ENCODE peak calls at places on chromosomes 11 and 22, in six cellular contexts. One of them, this sample, is unnamed. For H3K36me3, H3K4me1 and H3K27me3, the result is how much of the 10 kb centered on the place peaks cover.

GRCh38 chr11:70493891-70494290 is 95.6 kb downstream of the CTTN start:
- DNase-seq in adipocyte: no peak
- DNase-seq in suprapubic skin: peak
- DNase-seq in HCT116: no peak
- DNase-seq in CD8-positive, alpha-beta memory T cell: peak
- DNase-seq in GM23338: no peak
- DNase-seq in this sample: no peak

GRCh38 chr11:74672956-74673895 is 58.0 kb downstream of the CHRDL2 start:
- DNase-seq in adipocyte: peak
- DNase-seq in suprapubic skin: no peak
- DNase-seq in HCT116: no peak
- DNase-seq in CD8-positive, alpha-beta memory T cell: no peak
- DNase-seq in GM23338: no peak
- DNase-seq in this sample: peak

GRCh38 chr11:37108436-37109204 is 510.6 kb upstream of the RAG2 start:
- DNase-seq in adipocyte: no peak
- DNase-seq in suprapubic skin: no peak
- DNase-seq in HCT116: no peak
- DNase-seq in CD8-positive, alpha-beta memory T cell: no peak
- DNase-seq in GM23338: no peak
- DNase-seq in this sample: no peak

GRCh38 chr22:23218053-23218866 is 38.0 kb downstream of the BCR start:
- DNase-seq in adipocyte: no peak
- DNase-seq in suprapubic skin: no peak
- DNase-seq in HCT116: no peak
- DNase-seq in CD8-positive, alpha-beta memory T cell: no peak
- DNase-seq in GM23338: no peak
- DNase-seq in this sample: no peak

GRCh38 chr22:29342577-29343312 is 27.2 kb upstream of the RASL10A start:
- DNase-seq in adipocyte: no peak
- DNase-seq in suprapubic skin: no peak
- DNase-seq in HCT116: no peak
- DNase-seq in CD8-positive, alpha-beta memory T cell: no peak
- DNase-seq in GM23338: no peak
- DNase-seq in this sample: peak

GRCh38 chr11:60158666-60159065 is 24.2 kb downstream of the MS4A6A start:
- DNase-seq in adipocyte: no peak
- DNase-seq in suprapubic skin: no peak
- DNase-seq in HCT116: no peak
- DNase-seq in CD8-positive, alpha-beta memory T cell: no peak
- DNase-seq in GM23338: no peak
- DNase-seq in this sample: no peak

GRCh38 chr22:37892566-37893338 is 13.3 kb upstream of the MICALL1 start:
- DNase-seq in adipocyte: no peak
- DNase-seq in suprapubic skin: no peak
- DNase-seq in HCT116: no peak
- DNase-seq in CD8-positive, alpha-beta memory T cell: peak
- DNase-seq in GM23338: no peak
- DNase-seq in this sample: no peak

GRCh38 chr11:90803366-90803765 is 580.5 kb upstream of the CHORDC1 start:
- DNase-seq in adipocyte: no peak
- DNase-seq in suprapubic skin: no peak
- DNase-seq in HCT116: no peak
- DNase-seq in CD8-positive, alpha-beta memory T cell: no peak
- DNase-seq in GM23338: peak
- DNase-seq in this sample: no peak

GRCh38 chr11:2892215-2893020 is 6.8 kb upstream of the CDKN1C start:
- DNase-seq in adipocyte: peak
- DNase-seq in suprapubic skin: no peak
- DNase-seq in HCT116: no peak
- DNase-seq in CD8-positive, alpha-beta memory T cell: peak
- DNase-seq in GM23338: peak
- DNase-seq in this sample: no peak

GRCh38 chr22:23179381-23180294 is 671 bp upstream of the BCR start:
- DNase-seq in adipocyte: no peak
- DNase-seq in suprapubic skin: peak
- DNase-seq in HCT116: no peak
- DNase-seq in CD8-positive, alpha-beta memory T cell: no peak
- DNase-seq in GM23338: peak
- DNase-seq in this sample: peak

GRCh38 chr22:31313366-31314147 is 21.3 kb upstream of the PIK3IP1 start:
- DNase-seq in adipocyte: peak
- DNase-seq in suprapubic skin: peak
- DNase-seq in HCT116: peak
- DNase-seq in CD8-positive, alpha-beta memory T cell: peak
- DNase-seq in GM23338: peak
- DNase-seq in this sample: peak

GRCh38 chr22:30717331-30717921 is 22.8 kb downstream of the OSBP2 start:
- DNase-seq in adipocyte: peak
- DNase-seq in suprapubic skin: peak
- DNase-seq in HCT116: peak
- DNase-seq in CD8-positive, alpha-beta memory T cell: no peak
- DNase-seq in GM23338: no peak
- DNase-seq in this sample: no peak

GRCh38 chr11:7495997-7496545 is 10.8 kb downstream of the OLFML1 start:
- DNase-seq in adipocyte: no peak
- DNase-seq in suprapubic skin: no peak
- DNase-seq in HCT116: no peak
- DNase-seq in CD8-positive, alpha-beta memory T cell: no peak
- DNase-seq in GM23338: no peak
- DNase-seq in this sample: no peak

GRCh38 chr22:24727218-24727851 is 47.2 kb downstream of the PIWIL3 start:
- DNase-seq in adipocyte: peak
- DNase-seq in suprapubic skin: no peak
- DNase-seq in HCT116: peak
- DNase-seq in CD8-positive, alpha-beta memory T cell: no peak
- DNase-seq in GM23338: no peak
- DNase-seq in this sample: peak

GRCh38 chr11:122784325-122785155 is 53.8 kb upstream of the CRTAM start:
- DNase-seq in adipocyte: peak
- DNase-seq in suprapubic skin: no peak
- DNase-seq in HCT116: no peak
- DNase-seq in CD8-positive, alpha-beta memory T cell: no peak
- DNase-seq in GM23338: no peak
- DNase-seq in this sample: no peak

GRCh38 chr11:46026616-46027293 is 94.5 kb downstream of the PHF21A start:
- DNase-seq in adipocyte: peak
- DNase-seq in suprapubic skin: no peak
- DNase-seq in HCT116: no peak
- DNase-seq in CD8-positive, alpha-beta memory T cell: no peak
- DNase-seq in GM23338: no peak
- DNase-seq in this sample: no peak

GRCh38 chr11:61603667-61604066 is 22.8 kb upstream of the SYT7 start:
- DNase-seq in adipocyte: no peak
- DNase-seq in suprapubic skin: no peak
- DNase-seq in HCT116: no peak
- DNase-seq in CD8-positive, alpha-beta memory T cell: no peak
- DNase-seq in GM23338: peak
- DNase-seq in this sample: no peak

GRCh38 chr11:20277014-20277413 is 86.5 kb upstream of the HTATIP2 start:
- DNase-seq in adipocyte: no peak
- DNase-seq in suprapubic skin: no peak
- DNase-seq in HCT116: no peak
- DNase-seq in CD8-positive, alpha-beta memory T cell: no peak
- DNase-seq in GM23338: no peak
- DNase-seq in this sample: peak

GRCh38 chr11:2459796-2460531 is 15.2 kb downstream of the KCNQ1 start:
- DNase-seq in adipocyte: no peak
- DNase-seq in suprapubic skin: peak
- DNase-seq in HCT116: no peak
- DNase-seq in CD8-positive, alpha-beta memory T cell: no peak
- DNase-seq in GM23338: peak
- DNase-seq in this sample: no peak

GRCh38 chr11:7034019-7034418 is 13.7 kb downstream of the NLRP14 start:
- DNase-seq in adipocyte: no peak
- DNase-seq in suprapubic skin: no peak
- DNase-seq in HCT116: no peak
- DNase-seq in CD8-positive, alpha-beta memory T cell: no peak
- DNase-seq in GM23338: no peak
- DNase-seq in this sample: no peak

GRCh38 chr22:38467904-38468760 is at the start of gene KDELR3:
- DNase-seq in adipocyte: peak
- DNase-seq in suprapubic skin: peak
- DNase-seq in HCT116: peak
- DNase-seq in CD8-positive, alpha-beta memory T cell: no peak
- DNase-seq in GM23338: peak
- DNase-seq in this sample: peak

GRCh38 chr11:17924713-17925112 is 88.1 kb downstream of the SERGEF start:
- DNase-seq in adipocyte: no peak
- DNase-seq in suprapubic skin: no peak
- DNase-seq in HCT116: no peak
- DNase-seq in CD8-positive, alpha-beta memory T cell: no peak
- DNase-seq in GM23338: no peak
- DNase-seq in this sample: no peak

GRCh38 chr22:44293034-44293433 is 19.7 kb downstream of the SHISAL1 start:
- DNase-seq in adipocyte: no peak
- DNase-seq in suprapubic skin: no peak
- DNase-seq in HCT116: no peak
- DNase-seq in CD8-positive, alpha-beta memory T cell: no peak
- DNase-seq in GM23338: no peak
- DNase-seq in this sample: no peak
- H3K36me3 ChIP-seq in adipocyte: under half
- H3K36me3 ChIP-seq in suprapubic skin: under half
- H3K36me3 ChIP-seq in HCT116: under half
- H3K36me3 ChIP-seq in CD8-positive, alpha-beta memory T cell: under half
- H3K36me3 ChIP-seq in GM23338: under half
- H3K36me3 ChIP-seq in this sample: under half

DNA sequence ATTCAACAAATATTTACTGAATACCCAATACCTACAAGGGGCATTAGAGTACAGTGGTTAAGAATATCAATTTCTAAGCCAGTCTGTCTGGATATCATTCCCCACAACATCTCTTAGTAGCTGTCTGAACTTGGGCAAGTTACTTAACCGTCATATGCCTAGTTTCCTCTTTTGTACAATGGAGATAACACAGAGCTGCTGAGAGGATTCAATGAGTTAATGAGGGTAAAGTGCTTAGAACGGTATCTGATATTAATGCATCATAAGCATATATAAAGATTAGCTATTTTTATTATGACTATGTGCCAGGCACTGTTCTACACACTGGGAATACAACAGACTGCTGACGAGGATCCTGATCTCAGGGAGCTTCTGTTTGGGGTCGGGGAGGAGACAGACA is 116.4 kb downstream of the APOL5 start:
- DNase-seq in adipocyte: no peak
- DNase-seq in suprapubic skin: no peak
- DNase-seq in HCT116: no peak
- DNase-seq in CD8-positive, alpha-beta memory T cell: no peak
- DNase-seq in GM23338: no peak
- DNase-seq in this sample: no peak
- H3K4me1 ChIP-seq in adipocyte: half or more
- H3K4me1 ChIP-seq in suprapubic skin: half or more
- H3K4me1 ChIP-seq in HCT116: under half
- H3K4me1 ChIP-seq in CD8-positive, alpha-beta memory T cell: under half
- H3K4me1 ChIP-seq in GM23338: half or more
- H3K4me1 ChIP-seq in this sample: under half

GRCh38 chr11:119049081-119049480 is 7.9 kb downstream of the HYOU1 start:
- DNase-seq in adipocyte: no peak
- DNase-seq in suprapubic skin: no peak
- DNase-seq in HCT116: no peak
- DNase-seq in CD8-positive, alpha-beta memory T cell: no peak
- DNase-seq in GM23338: no peak
- DNase-seq in this sample: no peak

GRCh38 chr11:119047205-119047604 is 9.8 kb downstream of the HYOU1 start:
- DNase-seq in adipocyte: no peak
- DNase-seq in suprapubic skin: no peak
- DNase-seq in HCT116: no peak
- DNase-seq in CD8-positive, alpha-beta memory T cell: no peak
- DNase-seq in GM23338: no peak
- DNase-seq in this sample: no peak

GRCh38 chr11:119046489-119046888 is 10.5 kb downstream of the HYOU1 start:
- DNase-seq in adipocyte: no peak
- DNase-seq in suprapubic skin: no peak
- DNase-seq in HCT116: no peak
- DNase-seq in CD8-positive, alpha-beta memory T cell: no peak
- DNase-seq in GM23338: no peak
- DNase-seq in this sample: no peak

GRCh38 chr11:119051440-119052162 is 5.4 kb downstream of the HYOU1 start:
- DNase-seq in adipocyte: no peak
- DNase-seq in suprapubic skin: no peak
- DNase-seq in HCT116: no peak
- DNase-seq in CD8-positive, alpha-beta memory T cell: no peak
- DNase-seq in GM23338: no peak
- DNase-seq in this sample: peak

GRCh38 chr11:119048644-119049043 is 8.4 kb downstream of the HYOU1 start:
- DNase-seq in adipocyte: no peak
- DNase-seq in suprapubic skin: no peak
- DNase-seq in HCT116: no peak
- DNase-seq in CD8-positive, alpha-beta memory T cell: no peak
- DNase-seq in GM23338: no peak
- DNase-seq in this sample: no peak
- H3K27me3 ChIP-seq in adipocyte: under half
- H3K27me3 ChIP-seq in suprapubic skin: under half
- H3K27me3 ChIP-seq in HCT116: under half
- H3K27me3 ChIP-seq in CD8-positive, alpha-beta memory T cell: under half
- H3K27me3 ChIP-seq in GM23338: under half
- H3K27me3 ChIP-seq in this sample: under half

DNA sequence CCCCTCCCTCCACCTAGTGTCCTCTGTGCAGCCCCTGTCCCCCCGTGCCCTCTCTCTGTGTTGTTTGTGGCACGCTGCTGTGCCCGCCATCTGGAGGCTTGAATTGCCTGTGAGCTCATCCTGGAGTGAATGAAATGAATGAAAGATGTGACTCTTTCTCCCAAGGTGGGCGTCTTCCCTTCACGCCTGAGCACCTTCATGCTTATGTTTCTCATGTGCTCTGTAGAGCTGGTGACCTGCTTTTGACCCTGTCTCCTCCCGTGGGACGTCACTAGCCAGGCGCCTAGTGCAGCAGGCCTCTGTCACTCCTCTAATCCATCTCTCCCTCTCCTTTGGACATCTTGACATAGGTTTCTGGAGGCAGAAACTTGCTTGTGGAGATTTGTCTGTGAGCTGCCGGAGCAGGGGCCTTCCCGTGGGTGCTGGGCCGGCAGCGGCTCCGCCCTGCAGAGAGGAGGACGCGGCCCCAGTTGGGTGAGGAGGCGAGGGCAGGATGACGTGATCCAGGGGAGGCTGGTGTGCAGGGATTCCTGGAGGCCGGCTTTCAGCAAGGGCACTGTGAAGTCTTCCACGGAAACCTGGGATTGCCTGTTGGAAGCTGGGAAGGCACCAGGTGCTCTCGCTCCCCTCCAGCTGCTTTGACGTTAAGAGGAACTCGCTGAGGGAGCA is 40.6 kb downstream of the MUC6 start:
- DNase-seq in adipocyte: no peak
- DNase-seq in suprapubic skin: no peak
- DNase-seq in HCT116: no peak
- DNase-seq in CD8-positive, alpha-beta memory T cell: no peak
- DNase-seq in GM23338: no peak
- DNase-seq in this sample: no peak
- H3K36me3 ChIP-seq in adipocyte: under half
- H3K36me3 ChIP-seq in suprapubic skin: half or more
- H3K36me3 ChIP-seq in HCT116: under half
- H3K36me3 ChIP-seq in CD8-positive, alpha-beta memory T cell: under half
- H3K36me3 ChIP-seq in GM23338: under half
- H3K36me3 ChIP-seq in this sample: under half